ENCODE peak calls at places on chromosomes 7 and 10, in four cellular contexts. I is RPMI7951; Z is activated T-helper 1 cell treated with anti-CD3 and anti-CD28 coated beads, Interleukin-12 subunit alpha, Interleukin-12 subunit beta, Interleukin-2, Interleukin-4 antibody, amounts not matched to agents 30 ng/mL and 10 ng/mL and 1 ng/mL, durations not matched to agents 14 hours and 24 hours and 36 hours; A is neural crest cell. V is an unnamed sample.

GRCh38 chr7:35694161-35694783 is 663 bp downstream of the HERPUD2 start:
- DNase-seq in I (peak), Z (no peak), A (peak), V (no peak)

GRCh38 chr7:148849393-148850098 is 34.5 kb downstream of the EZH2 start:
- DNase-seq in I (no peak), Z (no peak), A (no peak), V (no peak)

GRCh38 chr10:101467286-101467770 is 113.4 kb downstream of the BTRC start:
- DNase-seq in I (peak), Z (peak), A (no peak), V (no peak)

GRCh38 chr10:45418859-45419672 is 45.0 kb downstream of the ALOX5 start:
- DNase-seq in I (peak), Z (peak), A (peak), V (peak)

GRCh38 chr10:75532253-75532924 is 101.0 kb downstream of the LRMDA start:
- DNase-seq in I (peak), Z (no peak), A (no peak), V (no peak)

GRCh38 chr10:79930751-79931150 is 18.2 kb downstream of the SFTPD start:
- DNase-seq in I (no peak), Z (no peak), A (no peak), V (no peak)

GRCh38 chr7:27188666-27189559 is 3.9 kb upstream of the HOXA11 start:
- DNase-seq in I (no peak), Z (no peak), A (no peak), V (no peak)

GRCh38 chr7:159201722-159202330 is 57.2 kb upstream of the VIPR2 start:
- DNase-seq in I (no peak), Z (no peak), A (no peak), V (no peak)

GRCh38 chr7:55774327-55775050 is 88.1 kb downstream of the SEPTIN14 start:
- DNase-seq in I (peak), Z (no peak), A (no peak), V (no peak)

GRCh38 chr10:59877191-59877671 is 29.1 kb downstream of the CCDC6 start:
- DNase-seq in I (no peak), Z (no peak), A (no peak), V (no peak)

GRCh38 chr10:86918022-86918471 is 39.4 kb downstream of the MMRN2 start:
- DNase-seq in I (peak), Z (no peak), A (no peak), V (no peak)

V was measured in activated T-helper 2 cell treated with anti-CD3 and anti-CD28 coated beads, Interferon-gamma antibody, Interleukin-2, Interleukin-4, amounts not matched to agents 10 μg/mL and 5 μg/mL and 100 μg/mL, durations not matched to agents 14 hours and 24 hours and 36 hours.